ENCODE peak calls at places on chromosomes 12 and 14, in eight cellular contexts. L, R, U, E, B, N, T and D are unnamed samples.

GRCh38 chr12:89649139-89649538 is 59.5 kb downstream of the ATP2B1 start:
- DNase-seq in L (no peak), R (no peak), U (no peak), E (no peak), B (no peak), N (no peak), T (no peak), D (no peak)

GRCh38 chr12:114209852-114210251 is 196.1 kb downstream of the TBX5 start:
- DNase-seq in L (no peak), R (peak; percentile 66), U (no peak), E (no peak), B (no peak), N (no peak), T (no peak), D (no peak)

GRCh38 chr12:6604254-6605029 is 2.7 kb downstream of the CHD4 start:
- DNase-seq in L (peak; percentile 65), R (no peak), U (no peak), E (no peak), B (no peak), N (no peak), T (no peak), D (no peak)

GRCh38 chr12:53825246-53826081 is 73.7 kb upstream of the CISTR start:
- DNase-seq in L (peak; percentile 71), R (no peak), U (no peak), E (no peak), B (no peak), N (no peak), T (no peak), D (no peak)

GRCh38 chr12:132597333-132598283 is 12.8 kb downstream of the LRCOL1 start:
- DNase-seq in L (peak; percentile 29), R (peak; percentile 41), U (peak; percentile 56), E (no peak), B (no peak), N (peak; percentile 22), T (peak; percentile 40), D (no peak)

GRCh38 chr12:24226745-24227350 is 277.4 kb upstream of the SOX5 start:
- DNase-seq in L (peak; percentile 95), R (no peak), U (peak; percentile 16), E (no peak), B (no peak), N (no peak), T (no peak), D (no peak)

GRCh38 chr14:22981090-22982012 is 1.0 kb downstream of the AJUBA start:
- DNase-seq in L (no peak), R (no peak), U (no peak), E (no peak), B (peak; percentile 49), N (no peak), T (no peak), D (no peak)

GRCh38 chr12:130199536-130200390 is 37.5 kb downstream of the FZD10 start:
- DNase-seq in L (no peak), R (no peak), U (no peak), E (no peak), B (no peak), N (no peak), T (no peak), D (no peak)

GRCh38 chr12:119363037-119363436 is 28.5 kb downstream of the CCDC60 start:
- DNase-seq in L (no peak), R (no peak), U (no peak), E (no peak), B (no peak), N (no peak), T (no peak), D (no peak)

GRCh38 chr12:125070117-125070516 is 4.9 kb downstream of the AACS start:
- DNase-seq in L (no peak), R (no peak), U (no peak), E (no peak), B (no peak), N (no peak), T (no peak), D (no peak)

GRCh38 chr14:95514131-95515079 is 2.0 kb downstream of the SYNE3 start:
- DNase-seq in L (no peak), R (no peak), U (no peak), E (no peak), B (peak; percentile 84), N (no peak), T (no peak), D (no peak)

GRCh38 chr12:75587340-75588106 is 76.1 kb upstream of the KRR1 start:
- DNase-seq in L (peak; percentile 30), R (no peak), U (no peak), E (no peak), B (no peak), N (no peak), T (peak; percentile 54), D (no peak)

GRCh38 chr14:68621400-68622365 is 171.2 kb downstream of the ZFP36L1 start:
- DNase-seq in L (peak; percentile 80), R (no peak), U (no peak), E (no peak), B (no peak), N (no peak), T (no peak), D (peak; percentile 34)